ENCODE peak calls at places on chromosomes 12 and 14, in seven cellular contexts. One of them, this sample, is unnamed. For H3K4me1, the result is how much of the 10 kb centered on the place peaks cover.

GRCh38 chr12:63382930-63383329 is 231.9 kb upstream of the AVPR1A start:
- DNase-seq in hepatocyte: no peak
- DNase-seq in left ventricle myocardium inferior: no peak
- DNase-seq in neural progenitor cell: no peak
- DNase-seq in mammary epithelial cell: no peak
- DNase-seq in CD8-positive, alpha-beta memory T cell: no peak
- DNase-seq in breast epithelium: no peak
- DNase-seq in this sample: no peak

GRCh38 chr12:111687255-111687654 is 1.4 kb downstream of the ACAD10 start:
- DNase-seq in mammary epithelial cell: no peak
- DNase-seq in breast epithelium: no peak
- DNase-seq in hepatocyte: peak
- DNase-seq in left ventricle myocardium inferior: no peak
- DNase-seq in neural progenitor cell: no peak
- DNase-seq in CD8-positive, alpha-beta memory T cell: no peak
- DNase-seq in this sample: no peak

GRCh38 chr14:89244720-89245119 is 172.3 kb downstream of the FOXN3 start:
- DNase-seq in left ventricle myocardium inferior: no peak
- DNase-seq in hepatocyte: no peak
- DNase-seq in mammary epithelial cell: no peak
- DNase-seq in CD8-positive, alpha-beta memory T cell: no peak
- DNase-seq in breast epithelium: no peak
- DNase-seq in neural progenitor cell: no peak
- DNase-seq in this sample: no peak

GRCh38 chr12:97912943-97913342 is 450.3 kb downstream of the RMST start:
- DNase-seq in hepatocyte: no peak
- DNase-seq in neural progenitor cell: no peak
- DNase-seq in breast epithelium: peak
- DNase-seq in CD8-positive, alpha-beta memory T cell: no peak
- DNase-seq in mammary epithelial cell: peak
- DNase-seq in left ventricle myocardium inferior: no peak
- DNase-seq in this sample: no peak

GRCh38 chr14:100605230-100605629 is 18.0 kb upstream of the BEGAIN start:
- DNase-seq in CD8-positive, alpha-beta memory T cell: no peak
- DNase-seq in breast epithelium: no peak
- DNase-seq in left ventricle myocardium inferior: no peak
- DNase-seq in neural progenitor cell: no peak
- DNase-seq in hepatocyte: no peak
- DNase-seq in mammary epithelial cell: no peak
- DNase-seq in this sample: no peak

GRCh38 chr14:101198398-101199027 is 295.0 kb upstream of the RTL1 start:
- DNase-seq in neural progenitor cell: no peak
- DNase-seq in mammary epithelial cell: no peak
- DNase-seq in breast epithelium: no peak
- DNase-seq in CD8-positive, alpha-beta memory T cell: no peak
- DNase-seq in hepatocyte: no peak
- DNase-seq in left ventricle myocardium inferior: no peak
- DNase-seq in this sample: no peak

GRCh38 chr12:109443794-109444193 is 33.3 kb downstream of the KCTD10 start:
- DNase-seq in neural progenitor cell: no peak
- DNase-seq in breast epithelium: no peak
- DNase-seq in CD8-positive, alpha-beta memory T cell: no peak
- DNase-seq in left ventricle myocardium inferior: no peak
- DNase-seq in hepatocyte: no peak
- DNase-seq in mammary epithelial cell: no peak
- DNase-seq in this sample: no peak

GRCh38 chr12:109762071-109762672 is 48.5 kb downstream of the FAM222A start:
- DNase-seq in hepatocyte: no peak
- DNase-seq in mammary epithelial cell: no peak
- DNase-seq in left ventricle myocardium inferior: no peak
- DNase-seq in breast epithelium: no peak
- DNase-seq in CD8-positive, alpha-beta memory T cell: no peak
- DNase-seq in neural progenitor cell: no peak
- DNase-seq in this sample: no peak

GRCh38 chr12:107732365-107732764 is 28.6 kb downstream of the PRDM4 start:
- DNase-seq in mammary epithelial cell: no peak
- DNase-seq in hepatocyte: no peak
- DNase-seq in CD8-positive, alpha-beta memory T cell: no peak
- DNase-seq in breast epithelium: no peak
- DNase-seq in neural progenitor cell: no peak
- DNase-seq in left ventricle myocardium inferior: no peak
- DNase-seq in this sample: no peak

GRCh38 chr14:32073537-32074189 is 3.4 kb upstream of the ARHGAP5 start:
- DNase-seq in left ventricle myocardium inferior: no peak
- DNase-seq in CD8-positive, alpha-beta memory T cell: peak
- DNase-seq in neural progenitor cell: peak
- DNase-seq in breast epithelium: peak
- DNase-seq in hepatocyte: peak
- DNase-seq in mammary epithelial cell: peak
- DNase-seq in this sample: peak

GRCh38 chr12:26627335-26627734 is 205.7 kb downstream of the ITPR2 start:
- DNase-seq in hepatocyte: no peak
- DNase-seq in CD8-positive, alpha-beta memory T cell: no peak
- DNase-seq in neural progenitor cell: no peak
- DNase-seq in left ventricle myocardium inferior: no peak
- DNase-seq in mammary epithelial cell: no peak
- DNase-seq in breast epithelium: no peak
- DNase-seq in this sample: no peak

GRCh38 chr14:25006961-25007795 is 42.8 kb downstream of the STXBP6 start:
- DNase-seq in left ventricle myocardium inferior: no peak
- DNase-seq in hepatocyte: peak
- DNase-seq in CD8-positive, alpha-beta memory T cell: no peak
- DNase-seq in mammary epithelial cell: peak
- DNase-seq in neural progenitor cell: no peak
- DNase-seq in breast epithelium: no peak
- DNase-seq in this sample: no peak

GRCh38 chr12:132427177-132427725 is 62.7 kb upstream of the FBRSL1 start:
- DNase-seq in hepatocyte: no peak
- DNase-seq in CD8-positive, alpha-beta memory T cell: no peak
- DNase-seq in mammary epithelial cell: no peak
- DNase-seq in breast epithelium: no peak
- DNase-seq in neural progenitor cell: no peak
- DNase-seq in left ventricle myocardium inferior: no peak
- DNase-seq in this sample: no peak

GRCh38 chr12:8622681-8623080 is 10.0 kb upstream of the AICDA start:
- DNase-seq in hepatocyte: no peak
- DNase-seq in mammary epithelial cell: no peak
- DNase-seq in neural progenitor cell: no peak
- DNase-seq in breast epithelium: no peak
- DNase-seq in CD8-positive, alpha-beta memory T cell: no peak
- DNase-seq in left ventricle myocardium inferior: no peak
- DNase-seq in this sample: no peak

GRCh38 chr12:17334784-17335183 is 728.8 kb upstream of the LMO3 start:
- DNase-seq in breast epithelium: no peak
- DNase-seq in left ventricle myocardium inferior: no peak
- DNase-seq in hepatocyte: no peak
- DNase-seq in CD8-positive, alpha-beta memory T cell: no peak
- DNase-seq in neural progenitor cell: no peak
- DNase-seq in mammary epithelial cell: no peak
- DNase-seq in this sample: no peak

GRCh38 chr12:42447371-42447786 is 121.4 kb downstream of the PPHLN1 start:
- DNase-seq in breast epithelium: no peak
- DNase-seq in mammary epithelial cell: no peak
- DNase-seq in CD8-positive, alpha-beta memory T cell: no peak
- DNase-seq in neural progenitor cell: peak
- DNase-seq in hepatocyte: no peak
- DNase-seq in left ventricle myocardium inferior: no peak
- DNase-seq in this sample: no peak

GRCh38 chr12:20350495-20350894 is 17.8 kb upstream of the PDE3A start:
- DNase-seq in mammary epithelial cell: no peak
- DNase-seq in neural progenitor cell: no peak
- DNase-seq in left ventricle myocardium inferior: no peak
- DNase-seq in CD8-positive, alpha-beta memory T cell: no peak
- DNase-seq in hepatocyte: no peak
- DNase-seq in breast epithelium: no peak
- DNase-seq in this sample: no peak

GRCh38 chr12:57090456-57090855 is 1.5 kb downstream of the NAB2 start:
- DNase-seq in neural progenitor cell: no peak
- DNase-seq in breast epithelium: no peak
- DNase-seq in hepatocyte: no peak
- DNase-seq in mammary epithelial cell: peak
- DNase-seq in left ventricle myocardium inferior: no peak
- DNase-seq in CD8-positive, alpha-beta memory T cell: no peak
- DNase-seq in this sample: no peak

GRCh38 chr12:78035913-78036658 is 205.4 kb downstream of the NAV3 start:
- DNase-seq in mammary epithelial cell: peak
- DNase-seq in hepatocyte: no peak
- DNase-seq in CD8-positive, alpha-beta memory T cell: no peak
- DNase-seq in left ventricle myocardium inferior: no peak
- DNase-seq in breast epithelium: no peak
- DNase-seq in neural progenitor cell: peak
- DNase-seq in this sample: no peak

GRCh38 chr12:14367097-14367661 is 1.7 kb downstream of the ATF7IP start:
- DNase-seq in neural progenitor cell: no peak
- DNase-seq in hepatocyte: peak
- DNase-seq in mammary epithelial cell: peak
- DNase-seq in left ventricle myocardium inferior: no peak
- DNase-seq in breast epithelium: no peak
- DNase-seq in CD8-positive, alpha-beta memory T cell: peak
- DNase-seq in this sample: no peak

GRCh38 chr12:92400006-92400405 is 254.4 kb upstream of the BTG1 start:
- DNase-seq in mammary epithelial cell: no peak
- DNase-seq in hepatocyte: no peak
- DNase-seq in left ventricle myocardium inferior: no peak
- DNase-seq in CD8-positive, alpha-beta memory T cell: no peak
- DNase-seq in neural progenitor cell: no peak
- DNase-seq in breast epithelium: no peak
- DNase-seq in this sample: no peak

GRCh38 chr14:102694530-102695171 is 82.6 kb upstream of the TRAF3 start:
- DNase-seq in CD8-positive, alpha-beta memory T cell: peak
- DNase-seq in breast epithelium: peak
- DNase-seq in neural progenitor cell: peak
- DNase-seq in mammary epithelial cell: peak
- DNase-seq in hepatocyte: peak
- DNase-seq in left ventricle myocardium inferior: no peak
- DNase-seq in this sample: no peak

GRCh38 chr12:113535100-113535499 is 63.4 kb upstream of the LHX5 start:
- DNase-seq in mammary epithelial cell: no peak
- DNase-seq in hepatocyte: no peak
- DNase-seq in CD8-positive, alpha-beta memory T cell: no peak
- DNase-seq in left ventricle myocardium inferior: no peak
- DNase-seq in neural progenitor cell: no peak
- DNase-seq in breast epithelium: no peak
- DNase-seq in this sample: no peak

GRCh38 chr12:88401153-88401552 is 179.1 kb downstream of the KITLG start:
- DNase-seq in breast epithelium: no peak
- DNase-seq in mammary epithelial cell: peak
- DNase-seq in hepatocyte: no peak
- DNase-seq in neural progenitor cell: no peak
- DNase-seq in left ventricle myocardium inferior: no peak
- DNase-seq in CD8-positive, alpha-beta memory T cell: no peak
- DNase-seq in this sample: no peak

GRCh38 chr14:24094839-24095195 is 706 bp downstream of the PCK2 start:
- DNase-seq in CD8-positive, alpha-beta memory T cell: no peak
- DNase-seq in left ventricle myocardium inferior: no peak
- DNase-seq in neural progenitor cell: peak
- DNase-seq in breast epithelium: no peak
- DNase-seq in mammary epithelial cell: no peak
- DNase-seq in hepatocyte: no peak
- DNase-seq in this sample: no peak

DNA sequence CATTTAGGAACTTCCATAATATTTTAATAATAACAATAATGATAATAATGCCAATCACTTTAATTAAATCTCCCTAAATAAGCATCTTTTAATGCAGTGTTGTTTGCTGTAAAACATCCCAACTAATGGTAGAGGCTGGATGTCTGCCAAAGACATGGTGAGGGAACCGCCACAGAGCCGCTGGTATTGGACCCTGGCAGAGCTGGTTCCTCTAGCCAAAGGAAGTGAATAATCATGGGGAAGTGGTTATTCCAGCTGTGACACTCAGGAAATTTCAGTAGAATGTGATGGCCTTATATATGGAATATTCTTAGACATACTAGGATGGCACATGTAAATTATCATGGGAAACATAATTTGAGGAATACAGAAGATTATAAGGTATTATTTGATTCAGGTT is 483.2 kb downstream of the ZFP36L1 start:
- DNase-seq in hepatocyte: no peak
- DNase-seq in mammary epithelial cell: peak
- DNase-seq in breast epithelium: no peak
- DNase-seq in left ventricle myocardium inferior: no peak
- DNase-seq in neural progenitor cell: no peak
- DNase-seq in CD8-positive, alpha-beta memory T cell: no peak
- DNase-seq in this sample: no peak
- H3K4me1 ChIP-seq in hepatocyte: under half
- H3K4me1 ChIP-seq in mammary epithelial cell: under half
- H3K4me1 ChIP-seq in breast epithelium: under half
- H3K4me1 ChIP-seq in left ventricle myocardium inferior: under half
- H3K4me1 ChIP-seq in neural progenitor cell: under half
- H3K4me1 ChIP-seq in CD8-positive, alpha-beta memory T cell: under half
- H3K4me1 ChIP-seq in this sample: under half

DNA sequence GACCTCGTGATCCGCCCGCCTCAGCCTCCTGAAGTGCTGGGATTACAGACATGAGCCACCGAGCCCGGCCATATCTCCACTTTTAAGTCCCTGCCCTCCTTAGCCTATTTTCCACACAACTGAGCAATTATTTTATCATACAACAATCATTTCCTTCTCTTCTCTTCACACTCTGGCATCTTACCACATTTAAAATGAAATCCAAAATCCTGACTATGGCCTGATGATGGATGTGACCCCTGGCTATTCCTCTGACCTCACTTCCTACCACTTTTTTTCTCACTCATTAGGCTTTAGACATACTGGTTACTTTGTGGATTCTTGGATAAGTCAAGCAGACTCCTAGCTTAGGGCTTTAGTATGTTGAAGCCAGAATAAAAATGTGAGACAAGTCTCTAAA is 21.9 kb upstream of the EID3 start:
- DNase-seq in CD8-positive, alpha-beta memory T cell: no peak
- DNase-seq in neural progenitor cell: no peak
- DNase-seq in breast epithelium: no peak
- DNase-seq in hepatocyte: no peak
- DNase-seq in left ventricle myocardium inferior: no peak
- DNase-seq in mammary epithelial cell: no peak
- DNase-seq in this sample: no peak
- H3K4me1 ChIP-seq in CD8-positive, alpha-beta memory T cell: under half
- H3K4me1 ChIP-seq in neural progenitor cell: under half
- H3K4me1 ChIP-seq in breast epithelium: under half
- H3K4me1 ChIP-seq in hepatocyte: under half
- H3K4me1 ChIP-seq in left ventricle myocardium inferior: under half
- H3K4me1 ChIP-seq in mammary epithelial cell: under half
- H3K4me1 ChIP-seq in this sample: under half

DNA sequence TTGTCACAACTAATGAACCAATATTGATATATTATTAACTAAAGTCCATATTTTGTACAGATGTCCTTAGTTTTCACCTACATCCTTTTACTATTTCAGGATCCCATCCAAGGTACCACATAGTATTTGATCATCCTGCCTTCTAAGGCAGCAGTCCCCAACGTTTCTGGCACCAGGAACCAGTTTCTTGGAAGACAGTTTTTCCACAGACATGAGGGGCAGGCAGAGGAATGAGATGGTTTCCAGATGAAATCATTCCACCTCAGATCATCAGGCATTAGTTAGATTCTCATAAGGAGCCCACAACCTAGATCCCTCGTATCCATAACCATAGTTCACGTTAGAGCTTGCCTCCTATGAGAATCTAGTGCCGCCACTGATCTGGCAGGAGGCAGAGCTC is 82.8 kb upstream of the BCL2L14 start:
- DNase-seq in hepatocyte: no peak
- DNase-seq in left ventricle myocardium inferior: no peak
- DNase-seq in CD8-positive, alpha-beta memory T cell: no peak
- DNase-seq in mammary epithelial cell: no peak
- DNase-seq in neural progenitor cell: no peak
- DNase-seq in breast epithelium: no peak
- DNase-seq in this sample: no peak
- H3K4me1 ChIP-seq in hepatocyte: under half
- H3K4me1 ChIP-seq in left ventricle myocardium inferior: under half
- H3K4me1 ChIP-seq in CD8-positive, alpha-beta memory T cell: under half
- H3K4me1 ChIP-seq in mammary epithelial cell: under half
- H3K4me1 ChIP-seq in neural progenitor cell: under half
- H3K4me1 ChIP-seq in breast epithelium: under half
- H3K4me1 ChIP-seq in this sample: under half

GRCh38 chr12:47804177-47804576 is 15.5 kb downstream of the HDAC7 start:
- DNase-seq in CD8-positive, alpha-beta memory T cell: no peak
- DNase-seq in breast epithelium: no peak
- DNase-seq in left ventricle myocardium inferior: peak
- DNase-seq in hepatocyte: no peak
- DNase-seq in neural progenitor cell: no peak
- DNase-seq in mammary epithelial cell: no peak
- DNase-seq in this sample: no peak
- H3K4me1 ChIP-seq in CD8-positive, alpha-beta memory T cell: half or more
- H3K4me1 ChIP-seq in breast epithelium: under half
- H3K4me1 ChIP-seq in left ventricle myocardium inferior: half or more
- H3K4me1 ChIP-seq in hepatocyte: under half
- H3K4me1 ChIP-seq in neural progenitor cell: under half
- H3K4me1 ChIP-seq in mammary epithelial cell: under half
- H3K4me1 ChIP-seq in this sample: half or more

This sample was measured in effector memory CD4-positive, alpha-beta T cell.